ENCODE peak calls at places on chromosomes 4 and X, in nine cellular contexts. S is esophagus muscularis mucosa, V is breast epithelium, G is tibial nerve, A is K562, H is IMR-90, O is HepG2, R is lower leg skin, Z is uterus. E is an unnamed sample.

GRCh38 chrX:63525491-63525890 is 174.4 kb upstream of the SPIN4 start:
- DNase-seq in S (no peak), Z (no peak), G (no peak), O (no peak), A (no peak), V (no peak), H (no peak), R (no peak), E (no peak)

GRCh38 chr4:158159054-158159717 is 13.6 kb downstream of the GASK1B start:
- DNase-seq in A (no peak), O (no peak), V (no peak), R (no peak), H (peak; percentile 87), S (no peak), G (no peak), Z (no peak), E (peak; percentile 86)

GRCh38 chrX:40300286-40300890 is 202.6 kb upstream of the BCOR start:
- DNase-seq in G (no peak), S (no peak), A (no peak), H (no peak), O (peak; percentile 3), R (no peak), Z (no peak), V (no peak), E (no peak)

GRCh38 chr4:48331577-48332340 is 9.6 kb upstream of the SLAIN2 start:
- DNase-seq in R (no peak), H (peak; percentile 66), O (no peak), Z (no peak), A (no peak), V (no peak), S (no peak), G (no peak), E (no peak)

GRCh38 chr4:42320822-42321388 is 76.4 kb upstream of the SHISA3 start:
- DNase-seq in H (no peak), O (no peak), A (no peak), Z (no peak), S (no peak), V (no peak), G (no peak), R (no peak), E (no peak)

GRCh38 chr4:101008503-101008902 is 338.8 kb downstream of the PPP3CA start:
- DNase-seq in V (no peak), A (no peak), S (no peak), O (peak; percentile 21), Z (no peak), G (no peak), R (no peak), H (no peak), E (no peak)

GRCh38 chr4:186725422-186726149 is 1.9 kb upstream of the FAT1 start:
- DNase-seq in Z (peak; percentile 72), G (peak; percentile 72), V (peak; percentile 70), O (peak; percentile 68), A (peak; percentile 82), S (peak; percentile 94), H (peak; percentile 88), R (peak; percentile 53), E (peak; percentile 43)

GRCh38 chr4:186200436-186201409 is 9.4 kb downstream of the CYP4V2 start:
- DNase-seq in Z (no peak), S (no peak), O (no peak), G (no peak), H (no peak), R (no peak), A (no peak), V (no peak), E (no peak)

GRCh38 chr4:20395160-20395773 is 143.6 kb downstream of the SLIT2 start:
- DNase-seq in Z (no peak), R (no peak), V (no peak), H (peak; percentile 15), O (peak; percentile 32), A (peak; percentile 40), G (no peak), S (no peak), E (peak; percentile 45)

GRCh38 chrX:66635360-66635759 is 3.5 kb downstream of the EDA2R start:
- DNase-seq in H (peak; percentile 86), R (peak; percentile 14), O (no peak), Z (no peak), G (no peak), S (no peak), V (no peak), A (no peak), E (peak; percentile 6)

GRCh38 chrX:148940411-148940996 is 440.1 kb downstream of the AFF2 start:
- DNase-seq in Z (no peak), G (no peak), R (no peak), A (no peak), V (no peak), H (no peak), S (no peak), O (no peak), E (no peak)

GRCh38 chr4:164779811-164780216 is 25.9 kb downstream of the SMIM31 start:
- DNase-seq in H (peak; percentile 31), G (no peak), Z (no peak), S (no peak), O (peak; percentile 13), V (no peak), A (peak; percentile 42), R (no peak), E (peak; percentile 26)

GRCh38 chrX:78133561-78133960 is 5.9 kb downstream of the TAF9B start:
- DNase-seq in O (no peak), R (no peak), S (no peak), A (no peak), Z (no peak), V (no peak), G (no peak), H (no peak), E (no peak)

GRCh38 chrX:78140206-78140605 is 756 bp upstream of the TAF9B start:
- DNase-seq in O (no peak), S (no peak), A (no peak), Z (no peak), G (no peak), V (no peak), R (no peak), H (no peak), E (no peak)

DNA sequence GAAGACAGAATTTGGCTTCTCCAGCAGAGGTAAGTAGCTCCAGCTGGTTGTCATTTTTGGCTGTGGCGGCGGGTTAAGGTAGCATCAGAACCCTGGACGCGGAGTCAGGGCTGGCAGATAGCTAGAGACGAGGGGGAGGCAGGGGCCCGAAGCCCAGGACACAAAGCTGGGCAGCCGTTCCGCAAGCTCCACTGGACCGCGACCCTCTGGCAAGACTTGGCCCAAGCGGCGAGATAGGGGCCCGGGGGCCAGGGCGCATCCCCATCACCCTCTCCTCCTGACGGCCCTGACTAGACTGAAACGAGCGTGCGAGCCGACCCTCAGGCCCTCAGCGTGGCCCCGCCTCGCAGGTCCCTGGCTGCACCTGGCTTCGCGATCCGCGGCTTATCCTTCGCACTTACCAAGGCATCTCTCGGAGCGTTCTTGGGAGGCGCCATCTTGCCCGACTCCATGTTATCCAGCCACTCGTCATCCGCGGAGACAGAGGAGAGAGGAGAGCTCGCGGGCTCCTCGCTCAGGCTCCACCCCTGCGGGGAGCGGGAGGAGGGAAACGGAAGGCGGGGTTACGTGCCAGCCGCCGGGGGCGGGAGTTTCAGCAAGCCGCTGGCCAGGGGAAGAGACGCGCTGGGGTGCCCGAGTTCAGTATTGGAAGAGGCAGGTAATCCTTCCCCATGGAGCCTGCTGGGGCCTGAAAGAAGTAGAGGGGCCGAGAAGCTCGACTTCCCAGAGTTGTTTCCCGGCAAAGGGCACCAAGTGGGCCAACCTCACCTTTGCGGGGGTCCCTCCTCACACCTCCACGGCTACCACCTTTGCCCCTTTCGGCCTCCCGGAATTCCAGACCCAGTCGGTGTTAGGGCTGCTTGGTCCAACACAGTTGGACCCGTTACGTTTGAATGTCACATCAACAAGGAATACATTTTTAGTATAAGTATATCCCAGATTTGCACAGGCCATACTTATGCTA is at the start of gene TAF9B:
- DNase-seq in G (peak; percentile 47), Z (peak; percentile 85), O (peak; percentile 71), S (peak; percentile 93), R (peak; percentile 75), H (peak; percentile 71), A (peak; percentile 88), V (peak; percentile 75), E (peak; percentile 80)
- TF ChIP-seq POLR2A in G (no peak), Z (peak; percentile 30), O (peak; percentile 72), S (no peak), R (no peak), H (no peak), A (peak; percentile 83), V (no peak), E (peak; percentile 55)

GRCh38 chrX:35886135-35886534 is 33.4 kb upstream of the CFAP47 start:
- DNase-seq in Z (no peak), H (no peak), R (no peak), V (no peak), G (no peak), O (no peak), S (no peak), A (no peak), E (no peak)

GRCh38 chrX:35890699-35891098 is 28.8 kb upstream of the CFAP47 start:
- DNase-seq in G (no peak), A (peak; percentile 58), S (no peak), H (peak; percentile 11), V (no peak), O (peak; percentile 46), Z (no peak), R (peak; percentile 13), E (no peak)
- TF ChIP-seq CTCF in G (no peak), A (peak; percentile 13), S (peak; percentile 33), H (peak; percentile 53), V (no peak), O (peak; percentile 61), Z (no peak), R (no peak), E (no peak)

GRCh38 chr4:7900351-7900750 is 39.3 kb downstream of the AFAP1 start:
- DNase-seq in A (no peak), V (no peak), R (no peak), S (no peak), H (no peak), G (no peak), O (no peak), Z (no peak), E (no peak)
- TF ChIP-seq POLR2A in A (no peak), V (no peak), R (no peak), S (no peak), H (no peak), G (no peak), O (no peak), Z (no peak), E (no peak)

GRCh38 chr4:151489462-151490203 is 80.7 kb downstream of the FHIP1A start:
- DNase-seq in S (no peak), V (no peak), H (no peak), A (peak; percentile 3), G (no peak), O (peak; percentile 12), R (no peak), Z (no peak), E (no peak)
- TF ChIP-seq CTCF in S (no peak), V (no peak), H (no peak), A (peak; percentile 3), G (no peak), O (peak; percentile 58), R (no peak), Z (no peak), E (no peak)

GRCh38 chr4:118834960-118835895 is 698 bp downstream of the SEC24D start:
- DNase-seq in O (peak; percentile 87), S (peak; percentile 92), G (peak; percentile 43), H (peak; percentile 94), Z (peak; percentile 62), V (peak; percentile 56), R (peak; percentile 70), A (peak; percentile 69), E (peak; percentile 90)
- TF ChIP-seq POLR2A in O (peak; percentile 57), S (no peak), G (peak; percentile 52), H (peak; percentile 88), Z (peak; percentile 56), V (peak; percentile 16), R (no peak), A (peak; percentile 25), E (peak; percentile 65)

E was measured in endothelial cell of umbilical vein.